ENCODE peak calls at places on chromosomes 3 and 15, in nine cellular contexts. Q is activated CD8-positive, alpha-beta memory T cell treated with anti-CD3 and anti-CD28 coated beads, Interleukin-2, amount 50 U/mL, for 4 hours; I is NCI-H510A treated with DMSO at 0.1 percent for 48 hours; K is stimulated activated CD8-positive, alpha-beta memory T cell treated with anti-CD3 and anti-CD28 coated beads, Interleukin-12 subunit alpha, Interleukin-12 subunit beta, amount 100 ng/mL, for 1 hour; D is EL; T is activated naive CD4-positive, alpha-beta T cell; O is mesenteric fat pad; L is CD14-positive monocyte; Y is germinal center. B is an unnamed sample.

GRCh38 chr3:133711013-133711412 is 35.2 kb upstream of the TF start:
- DNase-seq in Q (no peak), I (no peak), K (no peak), D (no peak), T (no peak), O (no peak), L (no peak), Y (no peak), B (no peak)

GRCh38 chr3:149816986-149817385 is 4.0 kb downstream of the RNF13 start:
- DNase-seq in Q (no peak), I (no peak), K (no peak), D (peak; percentile 59), T (no peak), O (no peak), L (peak; percentile 58), Y (no peak), B (no peak)

GRCh38 chr15:55196011-55196410 is 730 bp downstream of the RSL24D1 start:
- DNase-seq in Q (no peak), I (no peak), K (no peak), D (peak; percentile 3), T (no peak), O (no peak), L (no peak), Y (peak; percentile 10), B (no peak)

GRCh38 chr15:79431636-79432344 is at the start of gene MINAR1:
- DNase-seq in Q (no peak), I (no peak), K (no peak), D (peak; percentile 65), T (no peak), O (peak; percentile 85), L (no peak), Y (peak; percentile 16), B (peak; percentile 85)

GRCh38 chr3:106844638-106845037 is 532.6 kb upstream of the CCDC54 start:
- DNase-seq in Q (no peak), I (no peak), K (no peak), D (no peak), T (no peak), O (no peak), L (no peak), Y (no peak), B (no peak)

GRCh38 chr3:142968319-142968718 is 4.8 kb upstream of the PAQR9 start:
- DNase-seq in Q (no peak), I (no peak), K (no peak), D (no peak), T (no peak), O (no peak), L (no peak), Y (no peak), B (no peak)

GRCh38 chr3:16496008-16496407 is 17.5 kb downstream of the RFTN1 start:
- DNase-seq in Q (no peak), I (no peak), K (no peak), D (no peak), T (no peak), O (no peak), L (no peak), Y (no peak), B (no peak)

GRCh38 chr15:80568298-80568697 is 126.8 kb upstream of the ABHD17C start:
- DNase-seq in Q (no peak), I (no peak), K (no peak), D (no peak), T (no peak), O (no peak), L (no peak), Y (no peak), B (no peak)

GRCh38 chr15:82530606-82531379 is 9.5 kb downstream of the RPS17 start:
- DNase-seq in Q (peak; percentile 68), I (no peak), K (peak; percentile 41), D (peak; percentile 71), T (no peak), O (no peak), L (no peak), Y (peak; percentile 63), B (peak; percentile 88)

GRCh38 chr3:59818033-59818936 is 768.5 kb upstream of the CFAP20DC start:
- DNase-seq in Q (no peak), I (no peak), K (no peak), D (peak; percentile 95), T (no peak), O (no peak), L (peak; percentile 47), Y (no peak), B (peak; percentile 93)

GRCh38 chr3:94301346-94301745 is 238.5 kb downstream of the NSUN3 start:
- DNase-seq in Q (no peak), I (no peak), K (no peak), D (no peak), T (no peak), O (no peak), L (no peak), Y (no peak), B (no peak)

GRCh38 chr3:143464850-143465249 is 345.3 kb downstream of the CHST2 start:
- DNase-seq in Q (no peak), I (no peak), K (no peak), D (peak; percentile 38), T (no peak), O (no peak), L (no peak), Y (no peak), B (no peak)

GRCh38 chr3:69137006-69137405 is 14.6 kb upstream of the LMOD3 start:
- DNase-seq in Q (no peak), I (no peak), K (no peak), D (no peak), T (no peak), O (no peak), L (no peak), Y (no peak), B (no peak)

GRCh38 chr15:90561344-90562244 is 31.9 kb downstream of the CRTC3 start:
- DNase-seq in Q (no peak), I (no peak), K (no peak), D (no peak), T (no peak), O (no peak), L (no peak), Y (no peak), B (no peak)

GRCh38 chr3:46468758-46469600 is 4.3 kb upstream of the LTF start:
- DNase-seq in Q (no peak), I (no peak), K (no peak), D (no peak), T (no peak), O (peak; percentile 16), L (no peak), Y (no peak), B (peak; percentile 70)

GRCh38 chr3:42751609-42752008 is 21.4 kb downstream of the CCDC13 start:
- DNase-seq in Q (no peak), I (no peak), K (no peak), D (no peak), T (no peak), O (peak; percentile 82), L (no peak), Y (no peak), B (no peak)

GRCh38 chr3:193768069-193768391 is 175.0 kb downstream of the OPA1 start:
- DNase-seq in Q (no peak), I (no peak), K (no peak), D (peak; percentile 7), T (no peak), O (no peak), L (no peak), Y (no peak), B (no peak)

GRCh38 chr15:31483924-31484368 is 157.3 kb downstream of the KLF13 start:
- DNase-seq in Q (peak; percentile 54), I (no peak), K (no peak), D (no peak), T (peak; percentile 5), O (no peak), L (no peak), Y (no peak), B (no peak)

GRCh38 chr3:24494616-24495333 is at the start of gene THRB:
- DNase-seq in Q (no peak), I (peak; percentile 16), K (no peak), D (peak; percentile 47), T (no peak), O (peak; percentile 92), L (no peak), Y (peak; percentile 73), B (peak; percentile 93)

GRCh38 chr15:38401716-38402115 is 52.2 kb upstream of the FAM98B start:
- DNase-seq in Q (no peak), I (no peak), K (no peak), D (peak; percentile 18), T (no peak), O (no peak), L (no peak), Y (no peak), B (no peak)

GRCh38 chr15:90063733-90064247 is 38.5 kb downstream of the IDH2 start:
- DNase-seq in Q (no peak), I (no peak), K (no peak), D (no peak), T (no peak), O (no peak), L (peak; percentile 96), Y (peak; percentile 27), B (peak; percentile 82)

GRCh38 chr15:63473999-63474809 is 30.2 kb upstream of the USP3 start:
- DNase-seq in Q (peak; percentile 54), I (peak; percentile 87), K (no peak), D (peak; percentile 80), T (peak; percentile 15), O (no peak), L (no peak), Y (peak; percentile 24), B (no peak)

GRCh38 chr3:179852117-179852886 is 184.4 kb downstream of the PEX5L start:
- DNase-seq in Q (no peak), I (no peak), K (no peak), D (peak; percentile 65), T (no peak), O (no peak), L (no peak), Y (no peak), B (no peak)

GRCh38 chr15:75655911-75656310 is 8.2 kb downstream of the SNX33 start:
- DNase-seq in Q (no peak), I (peak; percentile 43), K (no peak), D (no peak), T (no peak), O (no peak), L (no peak), Y (no peak), B (no peak)

GRCh38 chr15:42108808-42109207 is 14.4 kb upstream of the PLA2G4D start:
- DNase-seq in Q (no peak), I (no peak), K (no peak), D (no peak), T (no peak), O (no peak), L (no peak), Y (no peak), B (no peak)